ENCODE peak calls at places on chromosome 6, in six cellular contexts. One of them, this sample, is unnamed.

GRCh38 chr6:138654715-138655634 is 118.6 kb upstream of the CCDC28A start:
- DNase-seq in trophoblast cell: no peak
- DNase-seq in IMR-90: peak; percentile 15
- DNase-seq in neuronal stem cell: no peak
- DNase-seq in H1: no peak
- DNase-seq in mesenchymal stem cell: peak; percentile 38
- DNase-seq in this sample: no peak

GRCh38 chr6:152129606-152130249 is 322.2 kb downstream of the ESR1 start:
- DNase-seq in trophoblast cell: peak; percentile 32
- DNase-seq in IMR-90: peak; percentile 60
- DNase-seq in neuronal stem cell: no peak
- DNase-seq in H1: no peak
- DNase-seq in mesenchymal stem cell: peak; percentile 53
- DNase-seq in this sample: peak; percentile 43

GRCh38 chr6:143223895-143224294 is 163.2 kb downstream of the AIG1 start:
- DNase-seq in trophoblast cell: peak; percentile 46
- DNase-seq in IMR-90: no peak
- DNase-seq in neuronal stem cell: peak; percentile 4
- DNase-seq in H1: no peak
- DNase-seq in mesenchymal stem cell: peak; percentile 44
- DNase-seq in this sample: no peak

GRCh38 chr6:169189686-169190085 is 64.0 kb downstream of the THBS2 start:
- DNase-seq in trophoblast cell: no peak
- DNase-seq in IMR-90: peak; percentile 26
- DNase-seq in neuronal stem cell: no peak
- DNase-seq in H1: no peak
- DNase-seq in mesenchymal stem cell: no peak
- DNase-seq in this sample: no peak

GRCh38 chr6:28597217-28597835 is 71.6 kb downstream of the GPX5 start:
- DNase-seq in trophoblast cell: peak; percentile 10
- DNase-seq in IMR-90: peak; percentile 68
- DNase-seq in neuronal stem cell: no peak
- DNase-seq in H1: no peak
- DNase-seq in mesenchymal stem cell: peak; percentile 64
- DNase-seq in this sample: peak; percentile 61

GRCh38 chr6:109840034-109840433 is 138.1 kb upstream of the GPR6 start:
- DNase-seq in trophoblast cell: no peak
- DNase-seq in IMR-90: no peak
- DNase-seq in neuronal stem cell: no peak
- DNase-seq in H1: no peak
- DNase-seq in mesenchymal stem cell: no peak
- DNase-seq in this sample: no peak

GRCh38 chr6:38603492-38603891 is 36.2 kb downstream of the BTBD9 start:
- DNase-seq in trophoblast cell: no peak
- DNase-seq in IMR-90: no peak
- DNase-seq in neuronal stem cell: no peak
- DNase-seq in H1: no peak
- DNase-seq in mesenchymal stem cell: no peak
- DNase-seq in this sample: no peak

GRCh38 chr6:163341671-163342070 is 72.8 kb upstream of the QKI start:
- DNase-seq in trophoblast cell: peak; percentile 81
- DNase-seq in IMR-90: no peak
- DNase-seq in neuronal stem cell: no peak
- DNase-seq in H1: no peak
- DNase-seq in mesenchymal stem cell: no peak
- DNase-seq in this sample: no peak

GRCh38 chr6:169962604-169963469 is 211.4 kb downstream of the ERMARD start:
- DNase-seq in trophoblast cell: no peak
- DNase-seq in IMR-90: no peak
- DNase-seq in neuronal stem cell: no peak
- DNase-seq in H1: no peak
- DNase-seq in mesenchymal stem cell: no peak
- DNase-seq in this sample: peak; percentile 36

GRCh38 chr6:13015379-13015681 is 298.8 kb downstream of the PHACTR1 start:
- DNase-seq in trophoblast cell: no peak
- DNase-seq in IMR-90: no peak
- DNase-seq in neuronal stem cell: no peak
- DNase-seq in H1: no peak
- DNase-seq in mesenchymal stem cell: no peak
- DNase-seq in this sample: no peak

GRCh38 chr6:100217225-100217624 is 223.2 kb upstream of the MCHR2 start:
- DNase-seq in trophoblast cell: no peak
- DNase-seq in IMR-90: peak; percentile 67
- DNase-seq in neuronal stem cell: no peak
- DNase-seq in H1: no peak
- DNase-seq in mesenchymal stem cell: no peak
- DNase-seq in this sample: no peak

GRCh38 chr6:158816329-158816728 is 2.8 kb downstream of the EZR start:
- DNase-seq in trophoblast cell: no peak
- DNase-seq in IMR-90: no peak
- DNase-seq in neuronal stem cell: no peak
- DNase-seq in H1: no peak
- DNase-seq in mesenchymal stem cell: no peak
- DNase-seq in this sample: no peak

GRCh38 chr6:150314230-150315188 is 54.3 kb upstream of the IYD start:
- DNase-seq in trophoblast cell: no peak
- DNase-seq in IMR-90: no peak
- DNase-seq in neuronal stem cell: no peak
- DNase-seq in H1: no peak
- DNase-seq in mesenchymal stem cell: no peak
- DNase-seq in this sample: no peak

GRCh38 chr6:145738265-145738664 is 2.9 kb upstream of the EPM2A start:
- DNase-seq in trophoblast cell: no peak
- DNase-seq in IMR-90: no peak
- DNase-seq in neuronal stem cell: no peak
- DNase-seq in H1: no peak
- DNase-seq in mesenchymal stem cell: no peak
- DNase-seq in this sample: no peak

GRCh38 chr6:39812853-39813533 is 20.8 kb downstream of the DAAM2 start:
- DNase-seq in trophoblast cell: no peak
- DNase-seq in IMR-90: peak; percentile 68
- DNase-seq in neuronal stem cell: no peak
- DNase-seq in H1: no peak
- DNase-seq in mesenchymal stem cell: peak; percentile 79
- DNase-seq in this sample: no peak

GRCh38 chr6:2713473-2714358 is 37.0 kb downstream of the MYLK4 start:
- DNase-seq in trophoblast cell: peak; percentile 43
- DNase-seq in IMR-90: no peak
- DNase-seq in neuronal stem cell: no peak
- DNase-seq in H1: no peak
- DNase-seq in mesenchymal stem cell: no peak
- DNase-seq in this sample: no peak

GRCh38 chr6:11681357-11681756 is 97.2 kb downstream of the ADTRP start:
- DNase-seq in trophoblast cell: no peak
- DNase-seq in IMR-90: no peak
- DNase-seq in neuronal stem cell: no peak
- DNase-seq in H1: no peak
- DNase-seq in mesenchymal stem cell: no peak
- DNase-seq in this sample: no peak

GRCh38 chr6:35087361-35088280 is 53.5 kb downstream of the TCP11 start:
- DNase-seq in trophoblast cell: no peak
- DNase-seq in IMR-90: no peak
- DNase-seq in neuronal stem cell: no peak
- DNase-seq in H1: no peak
- DNase-seq in mesenchymal stem cell: no peak
- DNase-seq in this sample: peak; percentile 20

GRCh38 chr6:84193140-84193708 is 34.2 kb downstream of the CEP162 start:
- DNase-seq in trophoblast cell: no peak
- DNase-seq in IMR-90: peak; percentile 83
- DNase-seq in neuronal stem cell: no peak
- DNase-seq in H1: no peak
- DNase-seq in mesenchymal stem cell: peak; percentile 15
- DNase-seq in this sample: no peak

GRCh38 chr6:116268589-116269293 is 11.0 kb downstream of the TSPYL1 start:
- DNase-seq in trophoblast cell: no peak
- DNase-seq in IMR-90: peak; percentile 86
- DNase-seq in neuronal stem cell: no peak
- DNase-seq in H1: no peak
- DNase-seq in mesenchymal stem cell: peak; percentile 87
- DNase-seq in this sample: no peak

GRCh38 chr6:137370871-137371633 is 123.1 kb downstream of the OLIG3 start:
- DNase-seq in trophoblast cell: no peak
- DNase-seq in IMR-90: no peak
- DNase-seq in neuronal stem cell: no peak
- DNase-seq in H1: no peak
- DNase-seq in mesenchymal stem cell: no peak
- DNase-seq in this sample: no peak

GRCh38 chr6:2429460-2429859 is 184.1 kb upstream of the GMDS start:
- DNase-seq in trophoblast cell: no peak
- DNase-seq in IMR-90: peak; percentile 76
- DNase-seq in neuronal stem cell: no peak
- DNase-seq in H1: no peak
- DNase-seq in mesenchymal stem cell: peak; percentile 70
- DNase-seq in this sample: no peak

GRCh38 chr6:45998524-45998923 is 17.1 kb downstream of the CLIC5 start:
- DNase-seq in trophoblast cell: no peak
- DNase-seq in IMR-90: no peak
- DNase-seq in neuronal stem cell: no peak
- DNase-seq in H1: no peak
- DNase-seq in mesenchymal stem cell: no peak
- DNase-seq in this sample: no peak

GRCh38 chr6:110191477-110191876 is 11.2 kb downstream of the CDC40 start:
- DNase-seq in trophoblast cell: no peak
- DNase-seq in IMR-90: no peak
- DNase-seq in neuronal stem cell: no peak
- DNase-seq in H1: no peak
- DNase-seq in mesenchymal stem cell: no peak
- DNase-seq in this sample: no peak

GRCh38 chr6:164505425-164505824 is 804.0 kb downstream of the C6orf118 start:
- DNase-seq in trophoblast cell: no peak
- DNase-seq in IMR-90: no peak
- DNase-seq in neuronal stem cell: no peak
- DNase-seq in H1: no peak
- DNase-seq in mesenchymal stem cell: no peak
- DNase-seq in this sample: no peak

GRCh38 chr6:21676769-21677168 is 83.2 kb downstream of the SOX4 start:
- DNase-seq in trophoblast cell: no peak
- DNase-seq in IMR-90: no peak
- DNase-seq in neuronal stem cell: no peak
- DNase-seq in H1: no peak
- DNase-seq in mesenchymal stem cell: no peak
- DNase-seq in this sample: no peak

GRCh38 chr6:136405410-136406029 is 115.9 kb upstream of the BCLAF1 start:
- DNase-seq in trophoblast cell: no peak
- DNase-seq in IMR-90: no peak
- DNase-seq in neuronal stem cell: no peak
- DNase-seq in H1: no peak
- DNase-seq in mesenchymal stem cell: no peak
- DNase-seq in this sample: no peak

GRCh38 chr6:117548797-117549301 is 53.5 kb downstream of the GOPC start:
- DNase-seq in trophoblast cell: no peak
- DNase-seq in IMR-90: peak; percentile 73
- DNase-seq in neuronal stem cell: no peak
- DNase-seq in H1: no peak
- DNase-seq in mesenchymal stem cell: peak; percentile 62
- DNase-seq in this sample: no peak

GRCh38 chr6:100678027-100678426 is 203.1 kb downstream of the ASCC3 start:
- DNase-seq in trophoblast cell: no peak
- DNase-seq in IMR-90: peak; percentile 28
- DNase-seq in neuronal stem cell: no peak
- DNase-seq in H1: no peak
- DNase-seq in mesenchymal stem cell: no peak
- DNase-seq in this sample: no peak

GRCh38 chr6:149484733-149485700 is at the start of gene ZC3H12D:
- DNase-seq in trophoblast cell: peak; percentile 32
- DNase-seq in IMR-90: peak; percentile 33
- DNase-seq in neuronal stem cell: no peak
- DNase-seq in H1: no peak
- DNase-seq in mesenchymal stem cell: peak; percentile 53
- DNase-seq in this sample: peak; percentile 59

DNA sequence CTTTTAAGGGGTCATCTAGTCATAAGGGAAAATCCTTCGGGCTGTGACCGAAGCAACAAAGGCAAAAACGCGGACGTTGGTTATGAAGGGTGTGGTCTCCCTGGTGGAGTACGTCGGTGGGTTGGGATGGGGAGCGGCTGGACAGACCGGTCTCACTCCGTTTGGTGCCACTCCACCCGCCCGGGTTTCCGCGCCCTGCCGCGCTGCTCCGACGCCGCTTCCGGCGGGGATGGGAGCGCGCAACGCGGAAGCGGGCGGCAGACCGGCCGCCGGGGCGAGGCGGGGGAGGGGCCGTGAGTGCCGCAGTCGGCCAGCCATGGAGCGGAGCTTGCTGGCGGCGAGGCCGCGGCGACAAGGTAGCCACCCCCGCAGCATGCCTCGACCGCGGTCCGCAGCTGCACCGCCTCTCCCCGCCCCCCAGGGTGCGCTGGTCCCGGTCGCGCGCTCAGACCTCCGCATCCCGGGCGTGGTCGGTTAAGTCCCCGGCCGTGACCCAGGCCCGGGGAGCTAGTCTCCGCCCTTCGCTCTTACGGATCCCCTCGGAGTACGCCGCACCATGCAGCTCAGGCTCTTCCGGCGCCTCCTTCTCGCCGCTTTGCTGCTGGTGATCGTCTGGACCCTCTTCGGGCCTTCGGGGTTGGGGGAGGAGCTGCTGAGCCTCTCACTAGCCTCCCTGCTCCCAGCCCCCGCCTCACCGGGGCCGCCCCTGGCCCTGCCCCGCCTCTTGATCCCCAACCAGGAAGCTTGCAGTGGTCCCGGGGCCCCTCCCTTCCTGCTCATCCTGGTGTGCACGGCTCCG is at the start of gene B3GALT4:
- DNase-seq in trophoblast cell: peak; percentile 61
- DNase-seq in IMR-90: peak; percentile 68
- DNase-seq in neuronal stem cell: peak; percentile 81
- DNase-seq in H1: peak; percentile 86
- DNase-seq in mesenchymal stem cell: peak; percentile 77
- DNase-seq in this sample: peak; percentile 96
- H3K4ac ChIP-seq in trophoblast cell: peak within 1 kb of the TSS; percentile 89
- H3K4ac ChIP-seq in IMR-90: peak within 1 kb of the TSS; percentile 57
- H3K4ac ChIP-seq in neuronal stem cell: no peak within 1 kb of the TSS
- H3K4ac ChIP-seq in H1: peak within 1 kb of the TSS; percentile 66
- H3K4ac ChIP-seq in mesenchymal stem cell: peak within 1 kb of the TSS; percentile 82
- H3K4ac ChIP-seq in this sample: no peak within 1 kb of the TSS

GRCh38 chr6:41683460-41684310 is 45.4 kb downstream of the MDFI start:
- DNase-seq in trophoblast cell: peak; percentile 25
- DNase-seq in IMR-90: peak; percentile 51
- DNase-seq in neuronal stem cell: peak; percentile 78
- DNase-seq in H1: no peak
- DNase-seq in mesenchymal stem cell: peak; percentile 65
- DNase-seq in this sample: peak; percentile 84
- H3K27ac ChIP-seq in trophoblast cell: no peak overlapping the region
- H3K27ac ChIP-seq in IMR-90: no peak overlapping the region
- H3K27ac ChIP-seq in neuronal stem cell: no peak overlapping the region
- H3K27ac ChIP-seq in H1: no peak overlapping the region
- H3K27ac ChIP-seq in mesenchymal stem cell: no peak overlapping the region
- H3K27ac ChIP-seq in this sample: no peak overlapping the region

GRCh38 chr6:157521665-157522335 is 140.8 kb downstream of the ZDHHC14 start:
- DNase-seq in trophoblast cell: no peak
- DNase-seq in IMR-90: no peak
- DNase-seq in neuronal stem cell: no peak
- DNase-seq in H1: no peak
- DNase-seq in mesenchymal stem cell: no peak
- DNase-seq in this sample: no peak
- H3K4ac ChIP-seq in trophoblast cell: no peak overlapping the region
- H3K4ac ChIP-seq in IMR-90: no peak overlapping the region
- H3K4ac ChIP-seq in neuronal stem cell: no peak overlapping the region
- H3K4ac ChIP-seq in H1: peak overlapping the region; percentile 45
- H3K4ac ChIP-seq in mesenchymal stem cell: no peak overlapping the region
- H3K4ac ChIP-seq in this sample: no peak overlapping the region

DNA sequence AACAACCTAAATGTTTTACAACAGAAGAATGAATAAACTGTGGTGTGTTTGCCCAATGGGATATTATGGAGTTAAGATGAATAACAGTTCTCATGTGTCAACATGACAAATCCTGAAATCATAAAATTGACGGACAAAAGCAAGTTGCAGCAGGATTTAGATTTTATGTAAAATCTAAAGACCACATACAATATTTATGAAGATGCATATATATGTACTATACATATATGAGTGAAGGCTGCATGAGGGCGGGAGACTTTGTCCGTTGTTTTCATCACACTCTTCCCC is 79.7 kb downstream of the GRM4 start:
- DNase-seq in trophoblast cell: no peak
- DNase-seq in IMR-90: no peak
- DNase-seq in neuronal stem cell: no peak
- DNase-seq in H1: no peak
- DNase-seq in mesenchymal stem cell: no peak
- DNase-seq in this sample: no peak
- H3K27ac ChIP-seq in trophoblast cell: no peak overlapping the region
- H3K27ac ChIP-seq in IMR-90: no peak overlapping the region
- H3K27ac ChIP-seq in neuronal stem cell: no peak overlapping the region
- H3K27ac ChIP-seq in H1: no peak overlapping the region
- H3K27ac ChIP-seq in mesenchymal stem cell: no peak overlapping the region
- H3K27ac ChIP-seq in this sample: no peak overlapping the region